ENCODE peak calls at places on chromosomes 4 and X, in nine cellular contexts. One of them, this sample, is unnamed.

GRCh38 chr4:151226004-151226932 is 50.7 kb upstream of the PRSS48 start:
- DNase-seq in activated T-cell treated with anti-CD3 and anti-CD28 coated beads, Interleukin-2, amount 50 U/mL, for 4 hours: no peak
- DNase-seq in cardiac fibroblast: peak
- DNase-seq in right atrium auricular region: no peak
- DNase-seq in WTC11: no peak
- DNase-seq in suprapubic skin: no peak
- DNase-seq in activated gamma-delta T cell treated with Interleukin-2 at 50 U/mL for 16 hours: no peak
- DNase-seq in MM.1S: no peak
- DNase-seq in stimulated activated CD4-positive, alpha-beta T cell treated with anti-CD3 and anti-CD28 coated beads, Interleukin-2, amount 100 ng/mL, for 48 hours: no peak
- DNase-seq in this sample: no peak

GRCh38 chrX:154366666-154367055 is 7.8 kb downstream of the FLNA start:
- DNase-seq in activated T-cell treated with anti-CD3 and anti-CD28 coated beads, Interleukin-2, amount 50 U/mL, for 4 hours: no peak
- DNase-seq in cardiac fibroblast: no peak
- DNase-seq in right atrium auricular region: no peak
- DNase-seq in WTC11: no peak
- DNase-seq in suprapubic skin: no peak
- DNase-seq in activated gamma-delta T cell treated with Interleukin-2 at 50 U/mL for 16 hours: no peak
- DNase-seq in MM.1S: no peak
- DNase-seq in stimulated activated CD4-positive, alpha-beta T cell treated with anti-CD3 and anti-CD28 coated beads, Interleukin-2, amount 100 ng/mL, for 48 hours: no peak
- DNase-seq in this sample: no peak

GRCh38 chr4:82500106-82500738 is 61.6 kb downstream of the TMEM150C start:
- DNase-seq in activated T-cell treated with anti-CD3 and anti-CD28 coated beads, Interleukin-2, amount 50 U/mL, for 4 hours: no peak
- DNase-seq in cardiac fibroblast: peak
- DNase-seq in right atrium auricular region: no peak
- DNase-seq in WTC11: no peak
- DNase-seq in suprapubic skin: no peak
- DNase-seq in activated gamma-delta T cell treated with Interleukin-2 at 50 U/mL for 16 hours: no peak
- DNase-seq in MM.1S: no peak
- DNase-seq in stimulated activated CD4-positive, alpha-beta T cell treated with anti-CD3 and anti-CD28 coated beads, Interleukin-2, amount 100 ng/mL, for 48 hours: no peak
- DNase-seq in this sample: no peak

GRCh38 chrX:57607295-57608187 is 15.7 kb downstream of the ZXDB start:
- DNase-seq in activated T-cell treated with anti-CD3 and anti-CD28 coated beads, Interleukin-2, amount 50 U/mL, for 4 hours: no peak
- DNase-seq in cardiac fibroblast: no peak
- DNase-seq in right atrium auricular region: no peak
- DNase-seq in WTC11: no peak
- DNase-seq in suprapubic skin: no peak
- DNase-seq in activated gamma-delta T cell treated with Interleukin-2 at 50 U/mL for 16 hours: no peak
- DNase-seq in MM.1S: no peak
- DNase-seq in stimulated activated CD4-positive, alpha-beta T cell treated with anti-CD3 and anti-CD28 coated beads, Interleukin-2, amount 100 ng/mL, for 48 hours: no peak
- DNase-seq in this sample: no peak

GRCh38 chr4:32525420-32525819 is 1805.3 kb downstream of the PCDH7 start:
- DNase-seq in activated T-cell treated with anti-CD3 and anti-CD28 coated beads, Interleukin-2, amount 50 U/mL, for 4 hours: no peak
- DNase-seq in cardiac fibroblast: no peak
- DNase-seq in right atrium auricular region: no peak
- DNase-seq in WTC11: no peak
- DNase-seq in suprapubic skin: no peak
- DNase-seq in activated gamma-delta T cell treated with Interleukin-2 at 50 U/mL for 16 hours: no peak
- DNase-seq in MM.1S: no peak
- DNase-seq in stimulated activated CD4-positive, alpha-beta T cell treated with anti-CD3 and anti-CD28 coated beads, Interleukin-2, amount 100 ng/mL, for 48 hours: no peak
- DNase-seq in this sample: no peak

GRCh38 chr4:118337954-118338353 is 14.8 kb downstream of the PRSS12 start:
- DNase-seq in activated T-cell treated with anti-CD3 and anti-CD28 coated beads, Interleukin-2, amount 50 U/mL, for 4 hours: no peak
- DNase-seq in cardiac fibroblast: no peak
- DNase-seq in right atrium auricular region: no peak
- DNase-seq in WTC11: no peak
- DNase-seq in suprapubic skin: no peak
- DNase-seq in activated gamma-delta T cell treated with Interleukin-2 at 50 U/mL for 16 hours: no peak
- DNase-seq in MM.1S: no peak
- DNase-seq in stimulated activated CD4-positive, alpha-beta T cell treated with anti-CD3 and anti-CD28 coated beads, Interleukin-2, amount 100 ng/mL, for 48 hours: no peak
- DNase-seq in this sample: no peak

GRCh38 chr4:102620697-102621497 is 119.7 kb downstream of the NFKB1 start:
- DNase-seq in activated T-cell treated with anti-CD3 and anti-CD28 coated beads, Interleukin-2, amount 50 U/mL, for 4 hours: no peak
- DNase-seq in cardiac fibroblast: peak
- DNase-seq in right atrium auricular region: no peak
- DNase-seq in WTC11: no peak
- DNase-seq in suprapubic skin: no peak
- DNase-seq in activated gamma-delta T cell treated with Interleukin-2 at 50 U/mL for 16 hours: no peak
- DNase-seq in MM.1S: peak
- DNase-seq in stimulated activated CD4-positive, alpha-beta T cell treated with anti-CD3 and anti-CD28 coated beads, Interleukin-2, amount 100 ng/mL, for 48 hours: no peak
- DNase-seq in this sample: peak

GRCh38 chrX:40132751-40133150 is 35.0 kb upstream of the BCOR start:
- DNase-seq in activated T-cell treated with anti-CD3 and anti-CD28 coated beads, Interleukin-2, amount 50 U/mL, for 4 hours: no peak
- DNase-seq in cardiac fibroblast: peak
- DNase-seq in right atrium auricular region: peak
- DNase-seq in WTC11: no peak
- DNase-seq in suprapubic skin: peak
- DNase-seq in activated gamma-delta T cell treated with Interleukin-2 at 50 U/mL for 16 hours: no peak
- DNase-seq in MM.1S: no peak
- DNase-seq in stimulated activated CD4-positive, alpha-beta T cell treated with anti-CD3 and anti-CD28 coated beads, Interleukin-2, amount 100 ng/mL, for 48 hours: no peak
- DNase-seq in this sample: no peak

GRCh38 chrX:134672101-134672500 is 13.8 kb upstream of the PLAC1 start:
- DNase-seq in activated T-cell treated with anti-CD3 and anti-CD28 coated beads, Interleukin-2, amount 50 U/mL, for 4 hours: no peak
- DNase-seq in cardiac fibroblast: no peak
- DNase-seq in right atrium auricular region: no peak
- DNase-seq in WTC11: no peak
- DNase-seq in suprapubic skin: no peak
- DNase-seq in activated gamma-delta T cell treated with Interleukin-2 at 50 U/mL for 16 hours: no peak
- DNase-seq in MM.1S: no peak
- DNase-seq in stimulated activated CD4-positive, alpha-beta T cell treated with anti-CD3 and anti-CD28 coated beads, Interleukin-2, amount 100 ng/mL, for 48 hours: no peak
- DNase-seq in this sample: no peak

GRCh38 chrX:141278306-141278705 is 36.0 kb upstream of the SPANXC start:
- DNase-seq in activated T-cell treated with anti-CD3 and anti-CD28 coated beads, Interleukin-2, amount 50 U/mL, for 4 hours: no peak
- DNase-seq in cardiac fibroblast: peak
- DNase-seq in right atrium auricular region: no peak
- DNase-seq in WTC11: peak
- DNase-seq in suprapubic skin: no peak
- DNase-seq in activated gamma-delta T cell treated with Interleukin-2 at 50 U/mL for 16 hours: no peak
- DNase-seq in MM.1S: peak
- DNase-seq in stimulated activated CD4-positive, alpha-beta T cell treated with anti-CD3 and anti-CD28 coated beads, Interleukin-2, amount 100 ng/mL, for 48 hours: no peak
- DNase-seq in this sample: peak

GRCh38 chrX:20968996-20969395 is 405.2 kb upstream of the CNKSR2 start:
- DNase-seq in activated T-cell treated with anti-CD3 and anti-CD28 coated beads, Interleukin-2, amount 50 U/mL, for 4 hours: no peak
- DNase-seq in cardiac fibroblast: peak
- DNase-seq in right atrium auricular region: no peak
- DNase-seq in WTC11: no peak
- DNase-seq in suprapubic skin: no peak
- DNase-seq in activated gamma-delta T cell treated with Interleukin-2 at 50 U/mL for 16 hours: no peak
- DNase-seq in MM.1S: no peak
- DNase-seq in stimulated activated CD4-positive, alpha-beta T cell treated with anti-CD3 and anti-CD28 coated beads, Interleukin-2, amount 100 ng/mL, for 48 hours: no peak
- DNase-seq in this sample: no peak

GRCh38 chrX:44903107-44903506 is 30.1 kb downstream of the KDM6A start:
- DNase-seq in activated T-cell treated with anti-CD3 and anti-CD28 coated beads, Interleukin-2, amount 50 U/mL, for 4 hours: no peak
- DNase-seq in cardiac fibroblast: peak
- DNase-seq in right atrium auricular region: no peak
- DNase-seq in WTC11: no peak
- DNase-seq in suprapubic skin: no peak
- DNase-seq in activated gamma-delta T cell treated with Interleukin-2 at 50 U/mL for 16 hours: no peak
- DNase-seq in MM.1S: no peak
- DNase-seq in stimulated activated CD4-positive, alpha-beta T cell treated with anti-CD3 and anti-CD28 coated beads, Interleukin-2, amount 100 ng/mL, for 48 hours: no peak
- DNase-seq in this sample: peak

GRCh38 chr4:108926058-108926457 is 163.2 kb upstream of the ETNPPL start:
- DNase-seq in activated T-cell treated with anti-CD3 and anti-CD28 coated beads, Interleukin-2, amount 50 U/mL, for 4 hours: no peak
- DNase-seq in cardiac fibroblast: peak
- DNase-seq in right atrium auricular region: no peak
- DNase-seq in WTC11: no peak
- DNase-seq in suprapubic skin: no peak
- DNase-seq in activated gamma-delta T cell treated with Interleukin-2 at 50 U/mL for 16 hours: no peak
- DNase-seq in MM.1S: no peak
- DNase-seq in stimulated activated CD4-positive, alpha-beta T cell treated with anti-CD3 and anti-CD28 coated beads, Interleukin-2, amount 100 ng/mL, for 48 hours: no peak
- DNase-seq in this sample: no peak

GRCh38 chr4:153792893-153793227 is 4.0 kb upstream of the SFRP2 start:
- DNase-seq in activated T-cell treated with anti-CD3 and anti-CD28 coated beads, Interleukin-2, amount 50 U/mL, for 4 hours: no peak
- DNase-seq in cardiac fibroblast: no peak
- DNase-seq in right atrium auricular region: no peak
- DNase-seq in WTC11: peak
- DNase-seq in suprapubic skin: no peak
- DNase-seq in activated gamma-delta T cell treated with Interleukin-2 at 50 U/mL for 16 hours: no peak
- DNase-seq in MM.1S: no peak
- DNase-seq in stimulated activated CD4-positive, alpha-beta T cell treated with anti-CD3 and anti-CD28 coated beads, Interleukin-2, amount 100 ng/mL, for 48 hours: no peak
- DNase-seq in this sample: no peak

GRCh38 chr4:42152507-42153504 is at the start of gene BEND4:
- DNase-seq in activated T-cell treated with anti-CD3 and anti-CD28 coated beads, Interleukin-2, amount 50 U/mL, for 4 hours: no peak
- DNase-seq in cardiac fibroblast: no peak
- DNase-seq in right atrium auricular region: no peak
- DNase-seq in WTC11: peak
- DNase-seq in suprapubic skin: no peak
- DNase-seq in activated gamma-delta T cell treated with Interleukin-2 at 50 U/mL for 16 hours: peak
- DNase-seq in MM.1S: peak
- DNase-seq in stimulated activated CD4-positive, alpha-beta T cell treated with anti-CD3 and anti-CD28 coated beads, Interleukin-2, amount 100 ng/mL, for 48 hours: no peak
- DNase-seq in this sample: no peak

GRCh38 chr4:110196206-110196870 is 2.1 kb downstream of the ELOVL6 start:
- DNase-seq in activated T-cell treated with anti-CD3 and anti-CD28 coated beads, Interleukin-2, amount 50 U/mL, for 4 hours: peak
- DNase-seq in cardiac fibroblast: peak
- DNase-seq in right atrium auricular region: no peak
- DNase-seq in WTC11: peak
- DNase-seq in suprapubic skin: peak
- DNase-seq in activated gamma-delta T cell treated with Interleukin-2 at 50 U/mL for 16 hours: peak
- DNase-seq in MM.1S: peak
- DNase-seq in stimulated activated CD4-positive, alpha-beta T cell treated with anti-CD3 and anti-CD28 coated beads, Interleukin-2, amount 100 ng/mL, for 48 hours: peak
- DNase-seq in this sample: peak

GRCh38 chr4:146577111-146577510 is 55.4 kb upstream of the SLC10A7 start:
- DNase-seq in activated T-cell treated with anti-CD3 and anti-CD28 coated beads, Interleukin-2, amount 50 U/mL, for 4 hours: no peak
- DNase-seq in cardiac fibroblast: peak
- DNase-seq in right atrium auricular region: no peak
- DNase-seq in WTC11: no peak
- DNase-seq in suprapubic skin: no peak
- DNase-seq in activated gamma-delta T cell treated with Interleukin-2 at 50 U/mL for 16 hours: no peak
- DNase-seq in MM.1S: no peak
- DNase-seq in stimulated activated CD4-positive, alpha-beta T cell treated with anti-CD3 and anti-CD28 coated beads, Interleukin-2, amount 100 ng/mL, for 48 hours: no peak
- DNase-seq in this sample: no peak